ENCODE peak calls at places on chromosome 14, in four cellular contexts. H, O, Z and N are unnamed samples.

GRCh38 chr14:91265404-91265803 is 20.9 kb upstream of the GPR68 start:
- DNase-seq in H (no peak), O (no peak), Z (no peak), N (no peak)

GRCh38 chr14:86481105-86481504 is 951.2 kb downstream of the FLRT2 start:
- DNase-seq in O (no peak), H (no peak), Z (no peak), N (no peak)

GRCh38 chr14:71725802-71726638 is 206.2 kb upstream of the RGS6 start:
- DNase-seq in Z (no peak), H (no peak), O (no peak), N (no peak)

GRCh38 chr14:93050761-93051160 is 65.0 kb downstream of the ITPK1 start:
- DNase-seq in Z (no peak), O (no peak), H (no peak), N (no peak)

GRCh38 chr14:93788557-93789365 is 476 bp upstream of the PRIMA1 start:
- DNase-seq in Z (peak; percentile 17), H (peak; percentile 88), O (peak; percentile 78), N (peak; percentile 80)

GRCh38 chr14:81231540-81231939 is 10.8 kb upstream of the GTF2A1 start:
- DNase-seq in Z (no peak), O (no peak), H (no peak), N (no peak)

GRCh38 chr14:88468396-88468795 is 82.9 kb downstream of the SPATA7 start:
- DNase-seq in Z (no peak), O (no peak), H (no peak), N (no peak)

GRCh38 chr14:77031680-77032482 is 3.4 kb upstream of the IRF2BPL start:
- DNase-seq in Z (no peak), O (no peak), H (peak; percentile 91), N (peak; percentile 36)

GRCh38 chr14:100297320-100298300 is 8.6 kb downstream of the SLC25A29 start:
- DNase-seq in Z (no peak), H (peak; percentile 96), O (peak; percentile 90), N (no peak)

GRCh38 chr14:38425324-38425976 is 169.6 kb upstream of the CLEC14A start:
- DNase-seq in O (no peak), H (no peak), Z (no peak), N (no peak)

GRCh38 chr14:24631749-24632335 is 2.1 kb downstream of the GZMB start:
- DNase-seq in O (no peak), H (no peak), Z (no peak), N (no peak)

GRCh38 chr14:31660191-31660590 is 99.0 kb downstream of the NUBPL start:
- DNase-seq in H (no peak), O (no peak), Z (no peak), N (no peak)

GRCh38 chr14:91032250-91032649 is 28.2 kb downstream of the RPS6KA5 start:
- DNase-seq in O (no peak), Z (no peak), H (no peak), N (no peak)

GRCh38 chr14:100286484-100287191 is 19.6 kb downstream of the SLC25A29 start:
- DNase-seq in H (no peak), O (no peak), Z (no peak), N (no peak)

GRCh38 chr14:102913341-102914211 is 8.9 kb upstream of the AMN start:
- DNase-seq in H (peak; percentile 54), Z (no peak), O (no peak), N (no peak)

GRCh38 chr14:64089920-64090319 is 204.3 kb downstream of the ESR2 start:
- DNase-seq in Z (no peak), O (no peak), H (no peak), N (peak; percentile 70)

GRCh38 chr14:70698288-70698687 is 56.6 kb downstream of the TTC9 start:
- DNase-seq in Z (no peak), O (peak; percentile 32), H (no peak), N (no peak)

GRCh38 chr14:70692210-70692609 is 50.5 kb downstream of the TTC9 start:
- DNase-seq in O (peak; percentile 29), Z (no peak), H (peak; percentile 74), N (no peak)

GRCh38 chr14:54487771-54488170 is 1.0 kb downstream of the GMFB start:
- DNase-seq in H (no peak), Z (no peak), O (no peak), N (peak; percentile 48)